ENCODE peak calls at places on chromosomes 2 and 18, in five cellular contexts. One of them, this sample, is unnamed.

GRCh38 chr2:199738723-199739412 is 112.1 kb downstream of the FTCDNL1 start:
- DNase-seq in posterior cingulate gyrus: no peak
- DNase-seq in progenitor cell of endocrine pancreas: no peak
- DNase-seq in SIG-M5: peak
- DNase-seq in skeletal muscle cell: peak
- DNase-seq in this sample: no peak

GRCh38 chr2:196670342-196670741 is 30.8 kb downstream of the CCDC150 start:
- DNase-seq in SIG-M5: no peak
- DNase-seq in posterior cingulate gyrus: no peak
- DNase-seq in skeletal muscle cell: no peak
- DNase-seq in progenitor cell of endocrine pancreas: no peak
- DNase-seq in this sample: no peak

GRCh38 chr2:68907923-68908253 is 36.7 kb upstream of the BMP10 start:
- DNase-seq in posterior cingulate gyrus: no peak
- DNase-seq in progenitor cell of endocrine pancreas: no peak
- DNase-seq in SIG-M5: no peak
- DNase-seq in skeletal muscle cell: no peak
- DNase-seq in this sample: no peak

GRCh38 chr2:144595279-144595678 is 75.4 kb upstream of the ZEB2 start:
- DNase-seq in SIG-M5: no peak
- DNase-seq in progenitor cell of endocrine pancreas: no peak
- DNase-seq in skeletal muscle cell: no peak
- DNase-seq in posterior cingulate gyrus: no peak
- DNase-seq in this sample: no peak

GRCh38 chr2:106638043-106638442 is 150.9 kb downstream of the CD8B2 start:
- DNase-seq in SIG-M5: no peak
- DNase-seq in progenitor cell of endocrine pancreas: no peak
- DNase-seq in skeletal muscle cell: no peak
- DNase-seq in posterior cingulate gyrus: no peak
- DNase-seq in this sample: peak

GRCh38 chr2:64348386-64349142 is 105.4 kb upstream of the LGALSL start:
- DNase-seq in skeletal muscle cell: no peak
- DNase-seq in progenitor cell of endocrine pancreas: no peak
- DNase-seq in posterior cingulate gyrus: no peak
- DNase-seq in SIG-M5: no peak
- DNase-seq in this sample: no peak

GRCh38 chr18:10027031-10027430 is 113.2 kb downstream of the VAPA start:
- DNase-seq in posterior cingulate gyrus: no peak
- DNase-seq in skeletal muscle cell: no peak
- DNase-seq in progenitor cell of endocrine pancreas: no peak
- DNase-seq in SIG-M5: no peak
- DNase-seq in this sample: no peak

GRCh38 chr2:170005702-170006101 is 172.2 kb upstream of the MYO3B start:
- DNase-seq in SIG-M5: no peak
- DNase-seq in posterior cingulate gyrus: no peak
- DNase-seq in progenitor cell of endocrine pancreas: no peak
- DNase-seq in skeletal muscle cell: no peak
- DNase-seq in this sample: no peak

GRCh38 chr2:28318023-28318422 is 74.6 kb upstream of the FOSL2 start:
- DNase-seq in progenitor cell of endocrine pancreas: no peak
- DNase-seq in skeletal muscle cell: no peak
- DNase-seq in posterior cingulate gyrus: no peak
- DNase-seq in SIG-M5: no peak
- DNase-seq in this sample: no peak

GRCh38 chr2:231068525-231069222 is 12.0 kb downstream of the PSMD1 start:
- DNase-seq in posterior cingulate gyrus: no peak
- DNase-seq in SIG-M5: no peak
- DNase-seq in skeletal muscle cell: no peak
- DNase-seq in progenitor cell of endocrine pancreas: no peak
- DNase-seq in this sample: no peak

This sample was measured in GM13977.